ENCODE peak calls at places on chromosomes 6 and 20, in four cellular contexts. One of them, this sample, is unnamed.

GRCh38 chr6:122553697-122554096 is 56.5 kb upstream of the PKIB start:
- DNase-seq in mesenchymal stem cell: no peak
- DNase-seq in H1: no peak
- DNase-seq in IMR-90: no peak
- DNase-seq in this sample: no peak

GRCh38 chr6:85975957-85976356 is 333.3 kb upstream of the SYNCRIP start:
- DNase-seq in H1: no peak
- DNase-seq in IMR-90: no peak
- DNase-seq in mesenchymal stem cell: no peak
- DNase-seq in this sample: no peak

GRCh38 chr6:51166914-51167313 is 348.2 kb downstream of the TFAP2B start:
- DNase-seq in IMR-90: no peak
- DNase-seq in mesenchymal stem cell: no peak
- DNase-seq in H1: no peak
- DNase-seq in this sample: no peak

GRCh38 chr6:5695260-5696245 is 311.2 kb downstream of the NRN1 start:
- DNase-seq in mesenchymal stem cell: peak
- DNase-seq in IMR-90: peak
- DNase-seq in H1: no peak
- DNase-seq in this sample: no peak

GRCh38 chr6:53195048-53195447 is 46.4 kb upstream of the GCM1 start:
- DNase-seq in IMR-90: no peak
- DNase-seq in mesenchymal stem cell: no peak
- DNase-seq in H1: no peak
- DNase-seq in this sample: no peak

GRCh38 chr6:170438402-170438753 is 114.7 kb downstream of the PSMB1 start:
- DNase-seq in mesenchymal stem cell: peak
- DNase-seq in IMR-90: peak
- DNase-seq in H1: peak
- DNase-seq in this sample: peak

GRCh38 chr20:52923123-52923543 is 49.0 kb upstream of the TSHZ2 start:
- DNase-seq in H1: peak
- DNase-seq in IMR-90: peak
- DNase-seq in mesenchymal stem cell: peak
- DNase-seq in this sample: peak

GRCh38 chr6:47083586-47084047 is 41.5 kb upstream of the ADGRF1 start:
- DNase-seq in H1: no peak
- DNase-seq in mesenchymal stem cell: peak
- DNase-seq in IMR-90: peak
- DNase-seq in this sample: no peak

GRCh38 chr6:139386404-139386803 is 12.0 kb upstream of the CITED2 start:
- DNase-seq in IMR-90: no peak
- DNase-seq in H1: no peak
- DNase-seq in mesenchymal stem cell: no peak
- DNase-seq in this sample: no peak

GRCh38 chr6:166617359-166617758 is 9.7 kb downstream of the RPS6KA2 start:
- DNase-seq in IMR-90: no peak
- DNase-seq in H1: no peak
- DNase-seq in mesenchymal stem cell: no peak
- DNase-seq in this sample: no peak

GRCh38 chr20:17889226-17889625 is 79.4 kb downstream of the SNX5 start:
- DNase-seq in IMR-90: no peak
- DNase-seq in mesenchymal stem cell: peak
- DNase-seq in H1: no peak
- DNase-seq in this sample: no peak

GRCh38 chr6:164749126-164749758 is 560.2 kb downstream of the C6orf118 start:
- DNase-seq in H1: no peak
- DNase-seq in IMR-90: no peak
- DNase-seq in mesenchymal stem cell: peak
- DNase-seq in this sample: no peak

GRCh38 chr6:161536141-161536735 is 262.4 kb upstream of the AGPAT4 start:
- DNase-seq in H1: no peak
- DNase-seq in IMR-90: no peak
- DNase-seq in mesenchymal stem cell: no peak
- DNase-seq in this sample: peak

GRCh38 chr20:371755-372542 is 8.6 kb upstream of the TRIB3 start:
- DNase-seq in H1: no peak
- DNase-seq in IMR-90: peak
- DNase-seq in mesenchymal stem cell: peak
- DNase-seq in this sample: no peak

GRCh38 chr20:51758978-51759544 is 9.1 kb downstream of the ATP9A start:
- DNase-seq in IMR-90: no peak
- DNase-seq in mesenchymal stem cell: no peak
- DNase-seq in H1: no peak
- DNase-seq in this sample: no peak

GRCh38 chr6:127342946-127343752 is at the start of gene ECHDC1:
- DNase-seq in mesenchymal stem cell: peak
- DNase-seq in H1: no peak
- DNase-seq in IMR-90: peak
- DNase-seq in this sample: peak

GRCh38 chr6:143271024-143271423 is 179.5 kb downstream of the ADAT2 start:
- DNase-seq in mesenchymal stem cell: peak
- DNase-seq in IMR-90: peak
- DNase-seq in H1: no peak
- DNase-seq in this sample: no peak

GRCh38 chr6:21102201-21102600 is 491.4 kb upstream of the SOX4 start:
- DNase-seq in mesenchymal stem cell: no peak
- DNase-seq in H1: no peak
- DNase-seq in IMR-90: no peak
- DNase-seq in this sample: no peak

GRCh38 chr6:21102624-21103023 is 490.9 kb upstream of the SOX4 start:
- DNase-seq in IMR-90: no peak
- DNase-seq in H1: no peak
- DNase-seq in mesenchymal stem cell: no peak
- DNase-seq in this sample: no peak

GRCh38 chr6:21101694-21102093 is 491.9 kb upstream of the SOX4 start:
- DNase-seq in mesenchymal stem cell: no peak
- DNase-seq in H1: no peak
- DNase-seq in IMR-90: no peak
- DNase-seq in this sample: no peak

GRCh38 chr6:21103626-21104224 is 489.8 kb upstream of the SOX4 start:
- DNase-seq in H1: no peak
- DNase-seq in IMR-90: peak
- DNase-seq in mesenchymal stem cell: no peak
- DNase-seq in this sample: no peak

GRCh38 chr6:21104288-21104687 is 489.3 kb upstream of the SOX4 start:
- DNase-seq in IMR-90: no peak
- DNase-seq in mesenchymal stem cell: no peak
- DNase-seq in H1: no peak
- DNase-seq in this sample: no peak
- H2BK15ac ChIP-seq in IMR-90: no peak
- H2BK15ac ChIP-seq in mesenchymal stem cell: no peak
- H2BK15ac ChIP-seq in H1: no peak
- H2BK15ac ChIP-seq in this sample: no peak

DNA sequence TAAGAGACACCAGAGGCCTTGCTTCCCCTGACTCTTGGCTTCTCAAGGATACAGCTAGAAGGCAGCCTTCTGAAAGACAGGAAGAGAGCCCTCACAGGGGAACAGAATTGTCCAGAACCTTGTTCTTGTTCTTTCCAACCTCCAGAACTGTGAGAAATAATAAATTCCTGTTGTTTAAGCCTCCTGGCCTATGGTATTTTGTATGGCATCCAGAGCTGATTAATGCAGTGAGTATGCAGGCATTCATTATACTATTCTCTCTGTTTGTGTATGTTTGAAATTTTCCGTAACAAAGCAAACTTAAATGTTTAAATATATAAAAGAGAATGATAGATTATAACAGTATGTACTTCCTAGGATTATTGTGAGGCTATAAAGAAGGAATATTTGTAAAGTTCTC is 903.4 kb upstream of the FLRT3 start:
- DNase-seq in IMR-90: no peak
- DNase-seq in H1: no peak
- DNase-seq in mesenchymal stem cell: no peak
- DNase-seq in this sample: no peak
- H2BK15ac ChIP-seq in IMR-90: no peak
- H2BK15ac ChIP-seq in H1: no peak
- H2BK15ac ChIP-seq in mesenchymal stem cell: no peak
- H2BK15ac ChIP-seq in this sample: no peak

GRCh38 chr6:27370391-27370790 is 18.2 kb upstream of the ZNF391 start:
- DNase-seq in H1: no peak
- DNase-seq in mesenchymal stem cell: no peak
- DNase-seq in IMR-90: no peak
- DNase-seq in this sample: no peak

GRCh38 chr6:27374824-27375612 is 13.5 kb upstream of the ZNF391 start:
- DNase-seq in mesenchymal stem cell: peak
- DNase-seq in H1: peak
- DNase-seq in IMR-90: peak
- DNase-seq in this sample: peak

GRCh38 chr6:27375613-27376079 is 12.9 kb upstream of the ZNF391 start:
- DNase-seq in mesenchymal stem cell: peak
- DNase-seq in H1: no peak
- DNase-seq in IMR-90: no peak
- DNase-seq in this sample: no peak
- H2BK15ac ChIP-seq in mesenchymal stem cell: no peak
- H2BK15ac ChIP-seq in H1: no peak
- H2BK15ac ChIP-seq in IMR-90: no peak
- H2BK15ac ChIP-seq in this sample: no peak

DNA sequence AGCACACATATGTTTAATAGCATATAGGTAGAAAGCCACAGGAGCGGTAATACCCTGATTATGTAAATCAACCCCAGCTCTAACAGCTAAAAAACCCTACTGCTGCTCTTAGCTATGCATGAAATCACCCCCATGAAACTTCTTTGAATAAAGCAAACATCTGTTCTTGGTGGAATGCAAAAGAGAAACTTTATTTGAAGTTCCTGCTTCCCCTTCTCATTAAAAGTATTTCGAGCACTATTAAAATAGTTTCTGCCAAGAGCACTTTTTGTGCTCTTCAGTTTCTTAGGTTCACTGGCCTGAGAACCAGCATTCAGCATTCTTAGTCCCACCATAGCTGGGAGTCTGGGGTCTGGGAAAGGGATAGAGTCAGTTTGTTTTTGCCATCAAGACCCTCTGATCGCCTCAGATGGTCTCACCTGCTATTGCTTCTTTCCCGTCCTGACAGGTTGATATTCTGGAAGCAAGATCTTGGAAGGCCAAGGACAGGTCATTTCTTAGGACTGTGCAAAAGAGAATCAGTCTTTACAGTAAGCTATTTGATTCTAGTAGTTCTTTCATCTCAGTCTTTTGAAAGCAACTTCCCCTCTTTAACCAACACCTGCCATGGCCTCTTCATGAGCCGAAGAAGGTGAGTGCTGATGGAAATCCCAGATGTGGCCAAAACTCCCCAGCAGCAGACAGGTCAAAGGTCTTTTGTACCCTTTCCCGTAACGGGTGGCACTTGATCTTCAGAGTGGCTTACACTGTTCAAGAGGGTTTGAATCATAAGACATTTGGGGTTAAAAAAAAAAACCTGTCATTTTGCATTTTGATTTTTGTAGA is 76.5 kb upstream of the TMEM170B start:
- DNase-seq in H1: no peak
- DNase-seq in IMR-90: no peak
- DNase-seq in mesenchymal stem cell: no peak
- DNase-seq in this sample: no peak
- H2BK15ac ChIP-seq in H1: no peak
- H2BK15ac ChIP-seq in IMR-90: no peak
- H2BK15ac ChIP-seq in mesenchymal stem cell: no peak
- H2BK15ac ChIP-seq in this sample: no peak

DNA sequence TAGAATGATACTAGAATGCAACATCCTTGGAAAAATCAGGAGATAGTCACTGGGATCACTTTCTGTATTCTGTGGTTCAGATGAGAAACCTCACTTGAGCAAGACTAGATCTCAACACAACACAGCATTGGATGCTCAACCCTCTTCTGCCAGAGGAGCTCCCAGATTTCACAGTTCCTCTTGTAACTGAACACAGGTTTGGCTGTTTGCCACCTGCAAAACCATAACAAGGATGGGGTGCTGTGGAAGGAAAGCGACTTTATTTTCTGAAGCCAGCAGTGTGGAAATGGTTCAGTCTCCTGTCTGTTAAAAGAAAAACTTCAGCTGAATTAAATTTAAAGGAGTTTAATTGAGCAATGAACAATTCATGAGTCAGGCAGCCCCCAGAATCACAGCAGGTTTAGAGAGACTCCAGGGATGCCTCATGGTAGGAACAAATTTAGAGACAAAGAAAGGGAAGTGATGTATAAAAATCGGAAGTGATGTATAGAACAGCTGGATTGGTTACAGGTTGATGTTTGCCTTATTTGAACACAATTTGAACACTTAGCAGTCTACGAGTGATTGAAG is 149.9 kb upstream of the UST start:
- DNase-seq in H1: no peak
- DNase-seq in mesenchymal stem cell: no peak
- DNase-seq in IMR-90: no peak
- DNase-seq in this sample: no peak
- H2BK15ac ChIP-seq in H1: no peak
- H2BK15ac ChIP-seq in mesenchymal stem cell: no peak
- H2BK15ac ChIP-seq in IMR-90: no peak
- H2BK15ac ChIP-seq in this sample: no peak

GRCh38 chr6:10402648-10403311 is 12.1 kb downstream of the TFAP2A start:
- DNase-seq in H1: no peak
- DNase-seq in mesenchymal stem cell: no peak
- DNase-seq in IMR-90: no peak
- DNase-seq in this sample: no peak
- H2BK15ac ChIP-seq in H1: no peak
- H2BK15ac ChIP-seq in mesenchymal stem cell: no peak
- H2BK15ac ChIP-seq in IMR-90: no peak
- H2BK15ac ChIP-seq in this sample: no peak

This sample was measured in neuronal stem cell.